ENCODE peak calls at places on chromosomes 6 and 20, in eight cellular contexts. A, L, K, O, V, U, W and E are unnamed samples.

GRCh38 chr6:68901044-68901443 is 266.0 kb downstream of the ADGRB3 start:
- DNase-seq in U (no peak), K (no peak), W (no peak), O (peak), A (no peak), V (no peak), L (no peak), E (no peak)

GRCh38 chr6:158817298-158818007 is 1.7 kb downstream of the EZR start:
- DNase-seq in U (no peak), K (no peak), V (no peak), L (peak), A (peak), O (peak), W (peak), E (peak)

GRCh38 chr20:57600324-57601210 is 19.7 kb downstream of the ZBP1 start:
- DNase-seq in L (no peak), A (no peak), V (no peak), W (no peak), K (peak), U (no peak), O (no peak), E (no peak)

GRCh38 chr20:10447028-10447427 is 11.9 kb downstream of the SLX4IP start:
- DNase-seq in K (peak), W (peak), L (peak), O (no peak), V (no peak), U (peak), A (peak), E (no peak)

GRCh38 chr6:69116658-69117057 is 481.6 kb downstream of the ADGRB3 start:
- DNase-seq in O (no peak), U (no peak), V (no peak), A (peak), L (no peak), K (no peak), W (no peak), E (no peak)

GRCh38 chr20:64228751-64229518 is 26.6 kb upstream of the PCMTD2 start:
- DNase-seq in K (no peak), V (no peak), O (no peak), U (no peak), A (no peak), L (no peak), W (no peak), E (no peak)

GRCh38 chr6:9131616-9132015 is 696.3 kb upstream of the SLC35B3 start:
- DNase-seq in K (no peak), W (no peak), L (peak), V (no peak), A (no peak), U (no peak), O (peak), E (peak)

GRCh38 chr6:108030223-108030622 is 44.3 kb downstream of the OSTM1 start:
- DNase-seq in L (no peak), V (no peak), A (no peak), O (no peak), U (no peak), K (no peak), W (no peak), E (no peak)

GRCh38 chr6:159043236-159043635 is 1.6 kb downstream of the TAGAP start:
- DNase-seq in U (no peak), A (no peak), K (no peak), L (no peak), V (no peak), O (no peak), W (no peak), E (no peak)

GRCh38 chr20:63036266-63036665 is 29.5 kb upstream of the BHLHE23 start:
- DNase-seq in U (no peak), O (no peak), A (peak), L (no peak), W (no peak), V (no peak), K (no peak), E (no peak)

GRCh38 chr6:126682440-126682839 is 342.5 kb downstream of the CENPW start:
- DNase-seq in O (no peak), A (no peak), V (no peak), L (no peak), K (no peak), W (no peak), U (no peak), E (no peak)

GRCh38 chr6:36455486-36456027 is 12.8 kb downstream of the KCTD20 start:
- DNase-seq in O (no peak), A (no peak), V (no peak), L (no peak), U (no peak), W (no peak), K (no peak), E (no peak)

GRCh38 chr20:61886721-61887658 is 178.7 kb downstream of the TAF4 start:
- DNase-seq in U (no peak), V (peak), L (peak), A (peak), K (no peak), W (peak), O (no peak), E (peak)

GRCh38 chr20:17881741-17882064 is 86.9 kb downstream of the SNX5 start:
- DNase-seq in O (no peak), L (no peak), V (no peak), A (no peak), W (no peak), K (no peak), U (no peak), E (no peak)

GRCh38 chr20:16272961-16273360 is 300.3 kb downstream of the KIF16B start:
- DNase-seq in L (no peak), O (no peak), V (no peak), U (no peak), W (no peak), A (no peak), K (no peak), E (no peak)

GRCh38 chr6:16591681-16592549 is 169.3 kb downstream of the ATXN1 start:
- DNase-seq in A (no peak), L (no peak), W (no peak), V (no peak), O (no peak), U (peak), K (peak), E (no peak)

GRCh38 chr6:134134654-134135053 is 82.2 kb upstream of the SLC2A12 start:
- DNase-seq in W (no peak), K (no peak), O (no peak), V (no peak), U (no peak), L (no peak), A (no peak), E (no peak)

GRCh38 chr20:34732523-34732922 is 28.4 kb downstream of the TP53INP2 start:
- DNase-seq in W (no peak), A (no peak), U (no peak), K (no peak), L (no peak), V (no peak), O (no peak), E (no peak)

GRCh38 chr6:64955435-64955848 is 751.6 kb downstream of the EYS start:
- DNase-seq in U (no peak), O (no peak), L (no peak), A (no peak), K (no peak), V (no peak), W (no peak), E (no peak)

GRCh38 chr20:47480705-47481104 is 21.0 kb upstream of the NCOA3 start:
- DNase-seq in V (no peak), O (no peak), A (no peak), W (no peak), U (no peak), L (no peak), K (no peak), E (no peak)

GRCh38 chr6:52149949-52150348 is 36.2 kb upstream of the IL17A start:
- DNase-seq in U (no peak), O (no peak), V (no peak), A (no peak), K (no peak), L (no peak), W (no peak), E (no peak)

GRCh38 chr6:153002613-153003293 is at the start of gene MTRF1L:
- DNase-seq in O (peak), K (peak), U (peak), V (peak), L (peak), W (peak), A (peak), E (peak)

GRCh38 chr20:51489611-51490010 is 52.9 kb downstream of the NFATC2 start:
- DNase-seq in W (no peak), A (no peak), K (no peak), V (no peak), L (no peak), O (no peak), U (no peak), E (no peak)

GRCh38 chr6:149461670-149462069 is 23.1 kb downstream of the ZC3H12D start:
- DNase-seq in K (no peak), V (no peak), O (no peak), A (no peak), W (no peak), L (no peak), U (no peak), E (no peak)

GRCh38 chr20:3766381-3766780 is 1.2 kb downstream of the ADISSP start:
- DNase-seq in U (no peak), A (no peak), V (no peak), L (no peak), K (no peak), W (no peak), O (no peak), E (no peak)

GRCh38 chr6:17884501-17885039 is 102.9 kb downstream of the KIF13A start:
- DNase-seq in W (no peak), A (no peak), V (no peak), O (no peak), U (peak), K (peak), L (no peak), E (no peak)

GRCh38 chr6:58198301-58198700 is 880.9 kb downstream of the PRIM2 start:
- DNase-seq in K (no peak), V (no peak), W (no peak), U (no peak), L (no peak), O (no peak), A (no peak), E (no peak)

GRCh38 chr6:71908162-71908765 is 21.9 kb downstream of the RIMS1 start:
- DNase-seq in W (no peak), A (no peak), O (no peak), L (no peak), U (peak), V (no peak), K (no peak), E (no peak)

GRCh38 chr6:157181649-157182048 is 141.7 kb downstream of the TMEM242 start:
- DNase-seq in W (no peak), L (no peak), K (no peak), U (no peak), V (no peak), A (no peak), O (no peak), E (no peak)

GRCh38 chr20:14335122-14335521 is 2.3 kb downstream of the FLRT3 start:
- DNase-seq in K (no peak), L (no peak), U (no peak), V (no peak), O (no peak), A (no peak), W (no peak), E (no peak)

GRCh38 chr6:31094389-31094881 is 17.9 kb downstream of the C6orf15 start:
- DNase-seq in L (no peak), O (no peak), V (no peak), A (no peak), K (no peak), W (no peak), U (no peak), E (no peak)

GRCh38 chr20:23152902-23153301 is 66.8 kb upstream of the CD93 start:
- DNase-seq in O (no peak), U (no peak), A (no peak), K (no peak), L (no peak), W (no peak), V (no peak), E (no peak)

GRCh38 chr20:23150304-23151007 is 64.3 kb upstream of the CD93 start:
- DNase-seq in O (no peak), V (no peak), L (no peak), A (no peak), W (no peak), K (no peak), U (no peak), E (no peak)

GRCh38 chr20:23152308-23152892 is 66.3 kb upstream of the CD93 start:
- DNase-seq in L (peak), U (no peak), K (no peak), W (no peak), A (no peak), V (peak), O (no peak), E (no peak)

GRCh38 chr20:23151008-23151703 is 65.0 kb upstream of the CD93 start:
- DNase-seq in O (no peak), V (no peak), K (no peak), W (no peak), A (no peak), L (no peak), U (no peak), E (no peak)

DNA sequence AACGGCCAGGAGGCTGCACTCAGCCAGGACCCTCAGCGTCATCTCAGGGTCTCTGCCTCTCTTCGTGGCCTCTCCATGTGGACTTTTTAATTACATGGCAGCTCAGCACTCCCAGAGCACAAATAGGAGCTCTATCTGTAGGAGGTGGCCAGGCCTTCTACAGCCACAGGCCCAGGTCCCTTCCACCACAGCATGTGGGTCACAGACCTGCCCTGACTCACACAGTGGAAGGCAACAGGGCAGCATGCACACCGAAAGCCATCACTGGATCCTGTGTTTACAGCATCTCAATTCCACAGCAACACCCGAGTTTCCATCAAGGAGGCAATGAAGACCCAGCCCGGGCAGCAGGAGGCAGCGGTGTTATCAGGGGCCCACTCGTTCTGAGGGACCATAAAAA is 65.8 kb upstream of the CD93 start:
- DNase-seq in O (no peak), L (no peak), K (no peak), A (no peak), V (no peak), U (no peak), W (no peak), E (no peak)
- TF ChIP-seq CTCF in O (no peak), L (no peak), K (no peak), A (no peak), V (no peak), U (no peak), W (no peak), E (no peak)

DNA sequence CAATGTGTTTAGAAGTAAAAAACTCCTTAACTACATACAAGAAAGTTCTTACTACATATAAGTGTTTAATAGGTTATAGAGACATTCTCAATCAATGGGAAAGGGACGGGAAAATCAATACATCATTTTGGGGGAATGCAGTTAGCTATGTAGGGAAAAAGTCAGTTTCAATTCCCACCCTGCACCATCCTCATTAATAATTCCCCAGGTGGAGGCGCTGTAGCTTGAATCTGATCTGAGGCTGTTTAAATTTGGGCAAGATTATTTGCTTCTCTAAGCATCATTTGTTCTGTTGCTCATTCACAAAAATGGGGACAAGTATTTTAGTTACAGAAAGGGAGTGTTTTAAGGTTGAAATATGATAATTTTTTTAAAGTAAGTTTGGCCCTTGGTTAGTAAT is 19.1 kb downstream of the OLIG3 start:
- DNase-seq in W (no peak), V (no peak), K (no peak), A (no peak), O (no peak), U (no peak), L (no peak), E (no peak)
- TF ChIP-seq CTCF in W (peak), V (no peak), K (no peak), A (peak), O (no peak), U (no peak), L (no peak), E (no peak)

DNA sequence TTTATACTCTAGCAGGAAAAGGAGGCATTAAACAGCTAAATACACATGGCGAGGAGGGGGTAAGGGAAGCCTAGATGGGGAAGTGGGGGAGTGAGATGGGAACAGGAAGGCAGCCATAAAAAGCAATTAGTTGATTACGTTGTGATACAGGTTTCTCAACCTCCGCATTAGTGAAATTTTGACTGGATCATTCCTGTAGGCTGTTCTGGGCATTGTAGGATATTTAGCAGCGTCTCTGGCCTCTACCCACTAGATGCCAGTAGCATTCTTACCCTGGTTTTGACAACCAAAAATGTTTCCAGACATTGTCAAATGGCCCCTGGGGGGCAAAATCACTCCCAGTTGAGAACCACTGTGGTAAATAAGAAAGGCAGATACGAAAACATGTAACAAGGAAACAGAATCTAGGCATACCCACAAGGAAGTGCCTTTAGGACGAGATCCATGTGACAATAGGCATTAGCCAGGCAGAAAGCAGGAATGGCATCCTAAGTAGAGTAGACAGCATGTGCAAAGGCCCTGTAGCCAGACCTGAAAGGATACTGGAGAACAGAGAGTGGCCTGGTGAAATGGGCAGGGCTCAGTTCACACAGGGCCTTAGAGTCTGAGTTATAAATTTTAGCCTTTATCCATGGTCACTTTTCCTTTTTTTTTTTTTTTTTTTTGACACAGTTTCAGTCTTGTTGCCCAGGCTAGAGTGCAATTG is 25.8 kb upstream of the PTPN1 start:
- DNase-seq in L (no peak), K (no peak), U (no peak), W (no peak), A (no peak), V (no peak), O (no peak), E (no peak)
- TF ChIP-seq CTCF in L (no peak), K (no peak), U (peak), W (no peak), A (no peak), V (no peak), O (no peak), E (no peak)

GRCh38 chr6:11140061-11140460 is 28.5 kb upstream of the ERVFRD-1 start:
- DNase-seq in L (no peak), O (no peak), U (no peak), A (no peak), V (no peak), K (no peak), W (no peak), E (no peak)

GRCh38 chr6:11143394-11144371 is 32.2 kb upstream of the ERVFRD-1 start:
- DNase-seq in L (peak), V (peak), O (peak), K (no peak), W (no peak), A (no peak), U (no peak), E (no peak)

GRCh38 chr6:11142296-11143027 is 30.9 kb upstream of the ERVFRD-1 start:
- DNase-seq in U (no peak), W (no peak), L (no peak), K (no peak), O (no peak), A (no peak), V (no peak), E (no peak)

GRCh38 chr6:11146117-11146826 is 34.7 kb upstream of the ERVFRD-1 start:
- DNase-seq in W (no peak), U (no peak), A (no peak), L (no peak), O (no peak), V (no peak), K (no peak), E (no peak)

DNA sequence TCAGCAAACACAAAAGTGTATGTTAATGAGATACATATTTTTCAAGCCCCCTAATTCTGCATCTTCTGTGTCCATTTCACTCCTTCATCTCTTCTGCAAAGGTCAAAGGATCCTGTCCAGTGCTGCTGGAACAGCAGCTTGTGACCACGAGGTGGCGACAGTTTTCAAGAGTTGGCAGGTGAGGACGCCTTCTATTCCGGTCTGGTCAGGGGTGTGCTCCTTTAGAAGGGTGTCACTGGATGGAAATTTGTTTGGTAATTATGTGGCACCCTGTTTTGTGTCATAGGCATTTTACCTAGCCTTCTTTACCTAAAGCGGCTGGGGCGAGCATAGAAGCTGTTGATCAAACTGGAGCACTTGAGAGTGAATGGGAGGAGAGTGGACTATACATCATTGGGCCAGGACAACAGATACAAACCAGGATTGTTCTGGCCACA is 32.9 kb upstream of the ERVFRD-1 start:
- DNase-seq in U (no peak), K (peak), O (peak), V (peak), L (peak), W (peak), A (peak), E (peak)
- TF ChIP-seq CTCF in U (peak), K (peak), O (peak), V (peak), L (peak), W (peak), A (peak), E (peak)

GRCh38 chr6:79946242-79946641 is 1.1 kb downstream of the ELOVL4 start:
- DNase-seq in L (no peak), A (peak), U (no peak), V (no peak), K (peak), O (no peak), W (peak), E (peak)
- TF ChIP-seq CTCF in L (no peak), A (peak), U (peak), V (no peak), K (peak), O (no peak), W (peak), E (peak)

GRCh38 chr6:166627039-166627874 is at the start of gene RPS6KA2:
- DNase-seq in O (peak), K (peak), W (peak), V (peak), L (peak), U (peak), A (peak), E (peak)

GRCh38 chr6:166626177-166627038 is 643 bp downstream of the RPS6KA2 start:
- DNase-seq in W (peak), A (peak), L (peak), V (no peak), O (peak), K (peak), U (no peak), E (peak)

GRCh38 chr6:166624275-166624674 is 2.8 kb downstream of the RPS6KA2 start:
- DNase-seq in K (no peak), O (no peak), U (no peak), L (no peak), V (no peak), W (no peak), A (no peak), E (no peak)

GRCh38 chr6:166623318-166623717 is 3.7 kb downstream of the RPS6KA2 start:
- DNase-seq in O (no peak), A (no peak), V (no peak), K (no peak), W (no peak), L (no peak), U (no peak), E (no peak)

GRCh38 chr6:166625356-166625755 is 1.7 kb downstream of the RPS6KA2 start:
- DNase-seq in K (no peak), V (no peak), W (peak), U (no peak), O (no peak), L (no peak), A (no peak), E (no peak)
- TF ChIP-seq CTCF in K (no peak), V (no peak), W (no peak), U (no peak), O (no peak), L (no peak), A (no peak), E (no peak)

GRCh38 chr6:42984001-42984923 is at the start of gene PPP2R5D:
- DNase-seq in A (peak), K (peak), U (peak), V (peak), L (peak), W (peak), O (peak), E (peak)
- TF ChIP-seq CTCF in A (no peak), K (no peak), U (no peak), V (no peak), L (peak), W (no peak), O (no peak), E (no peak)

GRCh38 chr6:38702471-38703397 is at the start of gene GLO1:
- DNase-seq in V (peak), O (peak), U (peak), K (peak), W (peak), L (peak), A (peak), E (peak)
- TF ChIP-seq CTCF in V (no peak), O (no peak), U (no peak), K (no peak), W (no peak), L (no peak), A (no peak), E (no peak)

GRCh38 chr6:97586344-97586743 is 303.3 kb upstream of the MMS22L start:
- DNase-seq in W (peak), L (no peak), K (peak), A (peak), O (no peak), U (no peak), V (no peak), E (no peak)
- TF ChIP-seq CTCF in W (peak), L (no peak), K (peak), A (peak), O (no peak), U (peak), V (peak), E (peak)